ENCODE peak calls at places on chromosomes 6 and 20, in seven cellular contexts. I is HEK293T; J is stimulated activated naive CD8-positive, alpha-beta T cell treated with anti-CD3 and anti-CD28 coated beads, Interleukin-15, amount 100 ng/mL, for 72 hours; V is CD8-positive, alpha-beta T cell; K is NT2/D1; B is stimulated activated naive B cell treated with anti-CD40 and anti-IgM and Interleukin-4, amounts not matched to agents 10 μg/mL and 1 μg/mL and 100 μg/mL, for 72 hours; Y is SJSA1. H is an unnamed sample.

GRCh38 chr6:111549744-111550143 is 55.9 kb downstream of the TRAF3IP2 start:
- DNase-seq in K (no peak), V (no peak), J (no peak), Y (no peak), B (no peak), I (no peak), H (no peak)

GRCh38 chr6:96611342-96611964 is 48.5 kb downstream of the FHL5 start:
- DNase-seq in J (no peak), K (no peak), V (no peak), I (no peak), Y (no peak), B (no peak), H (no peak)

GRCh38 chr6:3451498-3451897 is 5.4 kb downstream of the SLC22A23 start:
- DNase-seq in B (no peak), I (no peak), K (no peak), V (no peak), J (no peak), Y (no peak), H (no peak)

GRCh38 chr20:51542894-51543788 is 622 bp upstream of the NFATC2 start:
- DNase-seq in Y (no peak), V (no peak), K (no peak), J (no peak), I (no peak), B (no peak), H (no peak)

GRCh38 chr6:8065519-8065911 is 1.3 kb upstream of the BLOC1S5 start:
- DNase-seq in V (no peak), J (peak; percentile 25), B (peak; percentile 16), Y (no peak), I (no peak), K (no peak), H (no peak)

GRCh38 chr6:21594427-21595264 is 1.1 kb downstream of the SOX4 start:
- DNase-seq in K (no peak), V (peak; percentile 27), B (peak; percentile 33), Y (peak; percentile 67), I (peak; percentile 16), J (peak; percentile 44), H (no peak)

GRCh38 chr20:2101057-2101934 is at the start of gene STK35:
- DNase-seq in J (no peak), Y (no peak), V (no peak), I (peak; percentile 70), B (peak; percentile 69), K (peak; percentile 76), H (peak; percentile 56)

GRCh38 chr6:106257195-106257594 is 68.4 kb downstream of the ATG5 start:
- DNase-seq in B (no peak), J (no peak), V (no peak), Y (peak; percentile 47), K (no peak), I (no peak), H (no peak)

GRCh38 chr20:41224281-41224680 is 86.9 kb downstream of the PLCG1 start:
- DNase-seq in J (no peak), Y (no peak), K (no peak), I (no peak), B (no peak), V (no peak), H (no peak)

GRCh38 chr6:29602564-29603361 is 17.8 kb downstream of the OR2H2 start:
- DNase-seq in V (no peak), B (no peak), K (peak; percentile 66), Y (no peak), J (no peak), I (peak; percentile 48), H (peak; percentile 14)

GRCh38 chr6:24836116-24836515 is 37.4 kb upstream of the ARMH2 start:
- DNase-seq in J (no peak), K (no peak), I (no peak), B (no peak), V (no peak), Y (no peak), H (no peak)

GRCh38 chr6:42387336-42387735 is 64.4 kb downstream of the TRERF1 start:
- DNase-seq in K (no peak), B (no peak), Y (no peak), V (peak; percentile 57), I (no peak), J (no peak), H (no peak)

GRCh38 chr6:14796974-14797762 is 448.7 kb upstream of the JARID2 start:
- DNase-seq in B (no peak), I (no peak), J (peak; percentile 16), V (no peak), K (no peak), Y (no peak), H (peak; percentile 55)

GRCh38 chr20:38985603-38986170 is 23.5 kb downstream of the DHX35 start:
- DNase-seq in I (no peak), Y (peak; percentile 20), K (no peak), V (no peak), B (no peak), J (no peak), H (no peak)

GRCh38 chr20:44248420-44248759 is 1.3 kb downstream of the GDAP1L1 start:
- DNase-seq in Y (no peak), B (no peak), I (no peak), J (no peak), K (no peak), V (no peak), H (no peak)

GRCh38 chr6:161033667-161034066 is 42.1 kb downstream of the MAP3K4 start:
- DNase-seq in J (no peak), B (no peak), K (no peak), Y (no peak), V (no peak), I (no peak), H (no peak)

GRCh38 chr6:112029045-112029822 is 24.7 kb upstream of the CCN6 start:
- DNase-seq in B (peak; percentile 27), K (peak; percentile 55), J (peak; percentile 64), Y (peak; percentile 48), I (peak; percentile 79), V (peak; percentile 62), H (peak; percentile 18)

GRCh38 chr20:44394520-44395182 is 39.2 kb downstream of the HNF4A start:
- DNase-seq in V (no peak), K (no peak), Y (no peak), I (no peak), B (no peak), J (no peak), H (no peak)

GRCh38 chr20:38198238-38198861 is 33.3 kb upstream of the TGM2 start:
- DNase-seq in B (no peak), K (no peak), J (no peak), I (no peak), V (no peak), Y (no peak), H (no peak)

GRCh38 chr20:58155148-58155925 is 73.1 kb downstream of the ANKRD60 start:
- DNase-seq in J (no peak), Y (no peak), V (no peak), I (no peak), K (no peak), B (no peak), H (no peak)

GRCh38 chr20:64211874-64212658 is 43.5 kb upstream of the PCMTD2 start:
- DNase-seq in B (no peak), K (no peak), I (no peak), J (no peak), V (no peak), Y (no peak), H (no peak)

GRCh38 chr6:125751334-125751916 is 2.0 kb downstream of the HEY2 start:
- DNase-seq in J (no peak), B (no peak), Y (no peak), V (no peak), K (no peak), I (no peak), H (no peak)

GRCh38 chr6:399785-400517 is 8.4 kb downstream of the IRF4 start:
- DNase-seq in Y (no peak), J (peak; percentile 63), B (peak; percentile 61), V (peak; percentile 54), I (no peak), K (no peak), H (no peak)